ENCODE peak calls at places on chromosomes 3 and 15, in five cellular contexts. One of them, this sample, is unnamed.

GRCh38 chr15:29035571-29036285 is 150.0 kb downstream of the APBA2 start:
- DNase-seq in ACHN: no peak
- DNase-seq in NB4: no peak
- DNase-seq in ELF-1: no peak
- DNase-seq in spleen: no peak
- DNase-seq in this sample: no peak

GRCh38 chr3:17678116-17678741 is 64.2 kb downstream of the TBC1D5 start:
- DNase-seq in NB4: no peak
- DNase-seq in ACHN: peak; percentile 40
- DNase-seq in ELF-1: no peak
- DNase-seq in spleen: no peak
- DNase-seq in this sample: no peak

GRCh38 chr3:153273767-153274443 is 111.9 kb downstream of the RAP2B start:
- DNase-seq in ACHN: no peak
- DNase-seq in ELF-1: no peak
- DNase-seq in NB4: no peak
- DNase-seq in spleen: no peak
- DNase-seq in this sample: no peak

GRCh38 chr15:71737761-71738160 is 72.6 kb upstream of the NR2E3 start:
- DNase-seq in spleen: no peak
- DNase-seq in NB4: no peak
- DNase-seq in ELF-1: no peak
- DNase-seq in ACHN: no peak
- DNase-seq in this sample: no peak

GRCh38 chr3:183764854-183765731 is 60.3 kb downstream of the MAP6D1 start:
- DNase-seq in ELF-1: peak; percentile 33
- DNase-seq in NB4: no peak
- DNase-seq in spleen: no peak
- DNase-seq in ACHN: peak; percentile 24
- DNase-seq in this sample: peak; percentile 84

GRCh38 chr3:158368271-158368670 is 202.7 kb upstream of the MLF1 start:
- DNase-seq in NB4: no peak
- DNase-seq in spleen: no peak
- DNase-seq in ACHN: no peak
- DNase-seq in ELF-1: no peak
- DNase-seq in this sample: peak; percentile 77

GRCh38 chr3:6860911-6861330 is at the start of gene GRM7:
- DNase-seq in spleen: no peak
- DNase-seq in ELF-1: peak; percentile 33
- DNase-seq in NB4: no peak
- DNase-seq in ACHN: no peak
- DNase-seq in this sample: no peak

GRCh38 chr15:83747050-83747717 is 93.3 kb downstream of the ADAMTSL3 start:
- DNase-seq in spleen: no peak
- DNase-seq in NB4: peak; percentile 42
- DNase-seq in ELF-1: peak; percentile 12
- DNase-seq in ACHN: peak; percentile 55
- DNase-seq in this sample: peak; percentile 48

GRCh38 chr3:81439088-81439487 is 322.4 kb downstream of the GBE1 start:
- DNase-seq in ELF-1: no peak
- DNase-seq in spleen: no peak
- DNase-seq in ACHN: no peak
- DNase-seq in NB4: no peak
- DNase-seq in this sample: no peak

GRCh38 chr15:48250640-48251076 is 44.6 kb downstream of the SLC12A1 start:
- DNase-seq in NB4: peak; percentile 62
- DNase-seq in ACHN: peak; percentile 51
- DNase-seq in ELF-1: peak; percentile 22
- DNase-seq in spleen: no peak
- DNase-seq in this sample: peak; percentile 84

GRCh38 chr3:72460215-72461174 is 387.8 kb downstream of the SHQ1 start:
- DNase-seq in spleen: no peak
- DNase-seq in ELF-1: no peak
- DNase-seq in ACHN: no peak
- DNase-seq in NB4: no peak
- DNase-seq in this sample: no peak

GRCh38 chr3:188491276-188491687 is 337.3 kb downstream of the LPP start:
- DNase-seq in ACHN: no peak
- DNase-seq in ELF-1: no peak
- DNase-seq in NB4: no peak
- DNase-seq in spleen: no peak
- DNase-seq in this sample: peak; percentile 42

GRCh38 chr3:13016083-13016725 is 57.0 kb downstream of the IQSEC1 start:
- DNase-seq in spleen: peak; percentile 93
- DNase-seq in ACHN: no peak
- DNase-seq in NB4: peak; percentile 88
- DNase-seq in ELF-1: peak; percentile 50
- DNase-seq in this sample: no peak

GRCh38 chr3:177447938-177448337 is 250.7 kb upstream of the TBL1XR1 start:
- DNase-seq in ELF-1: no peak
- DNase-seq in ACHN: no peak
- DNase-seq in spleen: no peak
- DNase-seq in NB4: no peak
- DNase-seq in this sample: peak; percentile 54

GRCh38 chr3:141979050-141979671 is 102.7 kb downstream of the ATP1B3 start:
- DNase-seq in ACHN: peak; percentile 28
- DNase-seq in spleen: no peak
- DNase-seq in NB4: no peak
- DNase-seq in ELF-1: no peak
- DNase-seq in this sample: peak; percentile 62

GRCh38 chr3:106208266-106208665 is 339.5 kb upstream of the CBLB start:
- DNase-seq in ELF-1: no peak
- DNase-seq in ACHN: no peak
- DNase-seq in NB4: no peak
- DNase-seq in spleen: no peak
- DNase-seq in this sample: no peak

GRCh38 chr3:16277471-16277870 is 12.5 kb downstream of the OXNAD1 start:
- DNase-seq in spleen: no peak
- DNase-seq in NB4: no peak
- DNase-seq in ELF-1: no peak
- DNase-seq in ACHN: no peak
- DNase-seq in this sample: no peak

GRCh38 chr15:98443483-98443882 is 204.9 kb upstream of the IGF1R start:
- DNase-seq in NB4: no peak
- DNase-seq in ACHN: no peak
- DNase-seq in spleen: no peak
- DNase-seq in ELF-1: no peak
- DNase-seq in this sample: no peak

GRCh38 chr15:70827721-70828120 is 26.2 kb downstream of the LARP6 start:
- DNase-seq in spleen: no peak
- DNase-seq in ELF-1: no peak
- DNase-seq in ACHN: no peak
- DNase-seq in NB4: no peak
- DNase-seq in this sample: no peak

GRCh38 chr15:89578146-89578545 is 2.9 kb downstream of the TICRR start:
- DNase-seq in ACHN: no peak
- DNase-seq in spleen: no peak
- DNase-seq in NB4: no peak
- DNase-seq in ELF-1: no peak
- DNase-seq in this sample: no peak

GRCh38 chr3:185796431-185797107 is 28.3 kb downstream of the IGF2BP2 start:
- DNase-seq in NB4: no peak
- DNase-seq in spleen: no peak
- DNase-seq in ELF-1: no peak
- DNase-seq in ACHN: peak; percentile 24
- DNase-seq in this sample: peak; percentile 57

GRCh38 chr15:41882689-41883483 is 11.0 kb downstream of the SPTBN5 start:
- DNase-seq in ELF-1: no peak
- DNase-seq in ACHN: no peak
- DNase-seq in NB4: peak; percentile 31
- DNase-seq in spleen: no peak
- DNase-seq in this sample: no peak

GRCh38 chr3:30496496-30496966 is 109.9 kb upstream of the TGFBR2 start:
- DNase-seq in ELF-1: no peak
- DNase-seq in ACHN: no peak
- DNase-seq in spleen: no peak
- DNase-seq in NB4: peak; percentile 14
- DNase-seq in this sample: no peak

GRCh38 chr3:180036678-180037455 is at the start of gene PEX5L:
- DNase-seq in spleen: peak; percentile 69
- DNase-seq in ELF-1: peak; percentile 90
- DNase-seq in ACHN: peak; percentile 48
- DNase-seq in NB4: peak; percentile 12
- DNase-seq in this sample: peak; percentile 85

GRCh38 chr15:98160236-98160635 is 199.7 kb downstream of the ARRDC4 start:
- DNase-seq in ACHN: no peak
- DNase-seq in NB4: peak; percentile 96
- DNase-seq in ELF-1: no peak
- DNase-seq in spleen: no peak
- DNase-seq in this sample: no peak

GRCh38 chr15:49506341-49506740 is 83.3 kb downstream of the FGF7 start:
- DNase-seq in NB4: no peak
- DNase-seq in spleen: no peak
- DNase-seq in ACHN: no peak
- DNase-seq in ELF-1: no peak
- DNase-seq in this sample: no peak

GRCh38 chr3:126469479-126469878 is 6.2 kb downstream of the ZXDC start:
- DNase-seq in spleen: peak; percentile 58
- DNase-seq in ACHN: no peak
- DNase-seq in ELF-1: no peak
- DNase-seq in NB4: no peak
- DNase-seq in this sample: no peak

GRCh38 chr3:58471025-58471887 is 20.6 kb upstream of the KCTD6 start:
- DNase-seq in ELF-1: peak; percentile 69
- DNase-seq in NB4: peak; percentile 94
- DNase-seq in ACHN: peak; percentile 45
- DNase-seq in spleen: no peak
- DNase-seq in this sample: peak; percentile 98

GRCh38 chr3:132655471-132655870 is 4.1 kb downstream of the ACAD11 start:
- DNase-seq in spleen: no peak
- DNase-seq in NB4: no peak
- DNase-seq in ACHN: no peak
- DNase-seq in ELF-1: no peak
- DNase-seq in this sample: no peak

GRCh38 chr3:157130881-157131251 is 29.1 kb downstream of the CCNL1 start:
- DNase-seq in ELF-1: no peak
- DNase-seq in spleen: no peak
- DNase-seq in ACHN: no peak
- DNase-seq in NB4: no peak
- DNase-seq in this sample: no peak

GRCh38 chr3:16249336-16249735 is 15.4 kb downstream of the DPH3 start:
- DNase-seq in ELF-1: no peak
- DNase-seq in ACHN: peak; percentile 39
- DNase-seq in NB4: peak; percentile 51
- DNase-seq in spleen: peak; percentile 49
- DNase-seq in this sample: peak; percentile 14

GRCh38 chr3:98002717-98003116 is 30.5 kb upstream of the RIOX2 start:
- DNase-seq in ACHN: no peak
- DNase-seq in NB4: no peak
- DNase-seq in ELF-1: no peak
- DNase-seq in spleen: no peak
- DNase-seq in this sample: no peak

GRCh38 chr3:141462176-141462859 is 24.5 kb upstream of the RASA2 start:
- DNase-seq in ACHN: no peak
- DNase-seq in NB4: no peak
- DNase-seq in ELF-1: no peak
- DNase-seq in spleen: no peak
- DNase-seq in this sample: no peak

GRCh38 chr3:120816728-120817127 is 74.2 kb downstream of the GTF2E1 start:
- DNase-seq in ACHN: no peak
- DNase-seq in spleen: no peak
- DNase-seq in NB4: no peak
- DNase-seq in ELF-1: no peak
- DNase-seq in this sample: no peak

GRCh38 chr15:70417536-70417935 is 319.8 kb upstream of the TLE3 start:
- DNase-seq in ACHN: no peak
- DNase-seq in spleen: no peak
- DNase-seq in ELF-1: no peak
- DNase-seq in NB4: no peak
- DNase-seq in this sample: no peak

GRCh38 chr3:122773856-122774535 is 19.6 kb downstream of the HSPBAP1 start:
- DNase-seq in NB4: no peak
- DNase-seq in ACHN: no peak
- DNase-seq in ELF-1: no peak
- DNase-seq in spleen: no peak
- DNase-seq in this sample: no peak

GRCh38 chr15:100468265-100468664 is 60.5 kb downstream of the CERS3 start:
- DNase-seq in NB4: no peak
- DNase-seq in ACHN: no peak
- DNase-seq in ELF-1: no peak
- DNase-seq in spleen: no peak
- DNase-seq in this sample: peak; percentile 40

GRCh38 chr15:43749690-43750345 is 3.6 kb downstream of the PDIA3 start:
- DNase-seq in NB4: peak; percentile 33
- DNase-seq in ELF-1: no peak
- DNase-seq in ACHN: no peak
- DNase-seq in spleen: peak; percentile 82
- DNase-seq in this sample: no peak